ENCODE peak calls at places on chromosome 2, in six cellular contexts. One of them, this sample, is unnamed.
A peak's percentile ranks its signal among the peaks of the same experiment; 100 is the strongest.

GRCh38 chr2:88831792-88832248 is 140.3 kb downstream of the RPIA start:
- ATAC-seq in body of pancreas: no peak
- ATAC-seq in pancreas: no peak
- ATAC-seq in mucosa of descending colon: peak; percentile 91
- ATAC-seq in left lung: peak; percentile 96
- ATAC-seq in PC-3: peak; percentile 50
- ATAC-seq in this sample: no peak

GRCh38 chr2:31398881-31399280 is 15.7 kb downstream of the XDH start:
- ATAC-seq in pancreas: no peak
- ATAC-seq in body of pancreas: no peak
- ATAC-seq in mucosa of descending colon: no peak
- ATAC-seq in left lung: no peak
- ATAC-seq in PC-3: no peak
- ATAC-seq in this sample: no peak

GRCh38 chr2:212843409-212844199 is 305.0 kb upstream of the ERBB4 start:
- ATAC-seq in body of pancreas: no peak
- ATAC-seq in left lung: no peak
- ATAC-seq in pancreas: no peak
- ATAC-seq in PC-3: peak; percentile 90
- ATAC-seq in mucosa of descending colon: no peak
- ATAC-seq in this sample: no peak

GRCh38 chr2:39488450-39488849 is 51.4 kb upstream of the MAP4K3 start:
- ATAC-seq in PC-3: peak; percentile 29
- ATAC-seq in pancreas: no peak
- ATAC-seq in mucosa of descending colon: no peak
- ATAC-seq in body of pancreas: no peak
- ATAC-seq in left lung: peak; percentile 62
- ATAC-seq in this sample: peak; percentile 40

GRCh38 chr2:105644174-105644980 is 100.3 kb upstream of the NCK2 start:
- ATAC-seq in PC-3: peak; percentile 78
- ATAC-seq in left lung: no peak
- ATAC-seq in mucosa of descending colon: peak; percentile 70
- ATAC-seq in body of pancreas: peak; percentile 41
- ATAC-seq in pancreas: peak; percentile 36
- ATAC-seq in this sample: no peak

GRCh38 chr2:80053522-80054338 is 250.8 kb downstream of the LRRTM1 start:
- ATAC-seq in mucosa of descending colon: no peak
- ATAC-seq in left lung: peak; percentile 16
- ATAC-seq in PC-3: no peak
- ATAC-seq in body of pancreas: no peak
- ATAC-seq in pancreas: no peak
- ATAC-seq in this sample: no peak

GRCh38 chr2:75516378-75517122 is 44.2 kb downstream of the EVA1A start:
- ATAC-seq in PC-3: no peak
- ATAC-seq in body of pancreas: peak; percentile 90
- ATAC-seq in mucosa of descending colon: no peak
- ATAC-seq in pancreas: peak; percentile 91
- ATAC-seq in left lung: peak; percentile 25
- ATAC-seq in this sample: no peak

GRCh38 chr2:49045083-49045482 is 109.2 kb downstream of the FSHR start:
- ATAC-seq in mucosa of descending colon: no peak
- ATAC-seq in body of pancreas: no peak
- ATAC-seq in PC-3: no peak
- ATAC-seq in left lung: no peak
- ATAC-seq in pancreas: no peak
- ATAC-seq in this sample: no peak

GRCh38 chr2:172467382-172467781 is 40.0 kb downstream of the ITGA6 start:
- ATAC-seq in mucosa of descending colon: no peak
- ATAC-seq in left lung: no peak
- ATAC-seq in body of pancreas: no peak
- ATAC-seq in pancreas: no peak
- ATAC-seq in PC-3: no peak
- ATAC-seq in this sample: no peak

GRCh38 chr2:85397925-85398331 is 12.2 kb downstream of the CAPG start:
- ATAC-seq in left lung: no peak
- ATAC-seq in body of pancreas: no peak
- ATAC-seq in mucosa of descending colon: no peak
- ATAC-seq in pancreas: no peak
- ATAC-seq in PC-3: no peak
- ATAC-seq in this sample: no peak

GRCh38 chr2:39730276-39730675 is 48.8 kb downstream of the THUMPD2 start:
- ATAC-seq in body of pancreas: no peak
- ATAC-seq in left lung: no peak
- ATAC-seq in mucosa of descending colon: no peak
- ATAC-seq in PC-3: no peak
- ATAC-seq in pancreas: no peak
- ATAC-seq in this sample: no peak

GRCh38 chr2:113981404-113982134 is 91.7 kb downstream of the ACTR3 start:
- ATAC-seq in pancreas: no peak
- ATAC-seq in left lung: no peak
- ATAC-seq in body of pancreas: no peak
- ATAC-seq in PC-3: no peak
- ATAC-seq in mucosa of descending colon: no peak
- ATAC-seq in this sample: no peak

GRCh38 chr2:21422050-21422449 is 298.3 kb downstream of the TDRD15 start:
- ATAC-seq in pancreas: no peak
- ATAC-seq in mucosa of descending colon: no peak
- ATAC-seq in left lung: peak; percentile 73
- ATAC-seq in PC-3: no peak
- ATAC-seq in body of pancreas: no peak
- ATAC-seq in this sample: no peak

GRCh38 chr2:232563580-232563979 is 13.1 kb downstream of the EIF4E2 start:
- ATAC-seq in mucosa of descending colon: no peak
- ATAC-seq in left lung: peak; percentile 76
- ATAC-seq in PC-3: no peak
- ATAC-seq in pancreas: no peak
- ATAC-seq in body of pancreas: no peak
- ATAC-seq in this sample: no peak

GRCh38 chr2:172510083-172510482 is 45.8 kb upstream of the PDK1 start:
- ATAC-seq in body of pancreas: no peak
- ATAC-seq in mucosa of descending colon: peak; percentile 56
- ATAC-seq in pancreas: no peak
- ATAC-seq in PC-3: no peak
- ATAC-seq in left lung: no peak
- ATAC-seq in this sample: no peak

GRCh38 chr2:69933254-69933828 is 18.4 kb downstream of the MXD1 start:
- ATAC-seq in mucosa of descending colon: peak; percentile 70
- ATAC-seq in left lung: peak; percentile 89
- ATAC-seq in body of pancreas: no peak
- ATAC-seq in pancreas: no peak
- ATAC-seq in PC-3: peak; percentile 9
- ATAC-seq in this sample: no peak

GRCh38 chr2:185734658-185735057 is 3.9 kb upstream of the FSIP2 start:
- ATAC-seq in left lung: no peak
- ATAC-seq in PC-3: no peak
- ATAC-seq in body of pancreas: no peak
- ATAC-seq in mucosa of descending colon: no peak
- ATAC-seq in pancreas: peak; percentile 49
- ATAC-seq in this sample: no peak

GRCh38 chr2:181673178-181673577 is 7.1 kb downstream of the NEUROD1 start:
- ATAC-seq in body of pancreas: no peak
- ATAC-seq in pancreas: no peak
- ATAC-seq in mucosa of descending colon: no peak
- ATAC-seq in left lung: no peak
- ATAC-seq in PC-3: no peak
- ATAC-seq in this sample: no peak

GRCh38 chr2:206457188-206457634 is 13.9 kb downstream of the ADAM23 start:
- ATAC-seq in PC-3: no peak
- ATAC-seq in pancreas: no peak
- ATAC-seq in mucosa of descending colon: peak; percentile 48
- ATAC-seq in body of pancreas: no peak
- ATAC-seq in left lung: no peak
- ATAC-seq in this sample: no peak

GRCh38 chr2:177252808-177253531 is 11.6 kb downstream of the NFE2L2 start:
- ATAC-seq in PC-3: peak; percentile 17
- ATAC-seq in pancreas: no peak
- ATAC-seq in left lung: no peak
- ATAC-seq in body of pancreas: no peak
- ATAC-seq in mucosa of descending colon: no peak
- ATAC-seq in this sample: no peak

GRCh38 chr2:67055387-67056304 is 341.5 kb upstream of the ETAA1 start:
- ATAC-seq in PC-3: no peak
- ATAC-seq in body of pancreas: no peak
- ATAC-seq in left lung: no peak
- ATAC-seq in pancreas: no peak
- ATAC-seq in mucosa of descending colon: no peak
- ATAC-seq in this sample: no peak

GRCh38 chr2:111225871-111226270 is 105.2 kb downstream of the BCL2L11 start:
- ATAC-seq in mucosa of descending colon: no peak
- ATAC-seq in PC-3: no peak
- ATAC-seq in body of pancreas: no peak
- ATAC-seq in pancreas: no peak
- ATAC-seq in left lung: no peak
- ATAC-seq in this sample: no peak

GRCh38 chr2:154686162-154686561 is 12.3 kb upstream of the KCNJ3 start:
- ATAC-seq in pancreas: no peak
- ATAC-seq in PC-3: peak; percentile 37
- ATAC-seq in body of pancreas: no peak
- ATAC-seq in mucosa of descending colon: no peak
- ATAC-seq in left lung: no peak
- ATAC-seq in this sample: no peak

GRCh38 chr2:217928324-217929293 is 74.2 kb downstream of the TNS1 start:
- ATAC-seq in PC-3: no peak
- ATAC-seq in pancreas: peak; percentile 18
- ATAC-seq in body of pancreas: peak; percentile 6
- ATAC-seq in left lung: peak; percentile 77
- ATAC-seq in mucosa of descending colon: peak; percentile 50
- ATAC-seq in this sample: peak; percentile 32

GRCh38 chr2:216683846-216684245 is 11.5 kb downstream of the IGFBP5 start:
- ATAC-seq in PC-3: no peak
- ATAC-seq in pancreas: no peak
- ATAC-seq in body of pancreas: peak; percentile 66
- ATAC-seq in left lung: peak; percentile 61
- ATAC-seq in mucosa of descending colon: peak; percentile 57
- ATAC-seq in this sample: peak; percentile 94

GRCh38 chr2:168552450-168552856 is 96.4 kb downstream of the CERS6 start:
- ATAC-seq in left lung: peak; percentile 54
- ATAC-seq in pancreas: no peak
- ATAC-seq in body of pancreas: no peak
- ATAC-seq in mucosa of descending colon: peak; percentile 32
- ATAC-seq in PC-3: no peak
- ATAC-seq in this sample: no peak

GRCh38 chr2:41038408-41038807 is 586.5 kb upstream of the SLC8A1 start:
- ATAC-seq in left lung: no peak
- ATAC-seq in body of pancreas: no peak
- ATAC-seq in mucosa of descending colon: no peak
- ATAC-seq in PC-3: no peak
- ATAC-seq in pancreas: no peak
- ATAC-seq in this sample: no peak

GRCh38 chr2:215447673-215448081 is 11.8 kb upstream of the FN1 start:
- ATAC-seq in pancreas: no peak
- ATAC-seq in PC-3: no peak
- ATAC-seq in body of pancreas: no peak
- ATAC-seq in left lung: no peak
- ATAC-seq in mucosa of descending colon: no peak
- ATAC-seq in this sample: no peak

GRCh38 chr2:99552529-99552928 is 62.7 kb upstream of the REV1 start:
- ATAC-seq in left lung: no peak
- ATAC-seq in mucosa of descending colon: no peak
- ATAC-seq in pancreas: no peak
- ATAC-seq in PC-3: no peak
- ATAC-seq in body of pancreas: no peak
- ATAC-seq in this sample: no peak
- H3K36me3 ChIP-seq in left lung: peaks cover 25% of the 10 kb centered on the region
- H3K36me3 ChIP-seq in mucosa of descending colon: no peaks in the 10 kb centered on the region
- H3K36me3 ChIP-seq in pancreas: no peaks in the 10 kb centered on the region
- H3K36me3 ChIP-seq in PC-3: no peaks in the 10 kb centered on the region
- H3K36me3 ChIP-seq in body of pancreas: no peaks in the 10 kb centered on the region
- H3K36me3 ChIP-seq in this sample: peaks cover 71% of the 10 kb centered on the region

DNA sequence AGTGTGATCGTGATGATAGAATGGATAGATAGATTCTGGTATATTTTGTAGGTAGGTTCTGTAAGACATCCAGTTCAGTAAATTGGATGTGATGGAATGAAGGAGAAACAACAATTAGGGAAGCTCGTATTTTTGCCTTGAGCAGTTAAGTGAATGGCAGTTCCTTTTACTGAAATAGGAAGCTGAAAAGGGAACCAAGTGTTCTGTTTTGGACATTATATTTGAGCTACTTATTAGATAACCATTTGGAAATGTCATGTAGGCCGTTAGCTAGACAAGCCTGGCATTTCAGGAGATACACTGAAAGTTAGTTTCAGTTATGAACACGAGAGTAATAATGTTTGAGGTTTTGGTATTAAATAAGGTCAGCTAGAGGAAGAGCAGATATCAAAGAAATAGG is 41.5 kb downstream of the MARCHF7 start:
- ATAC-seq in mucosa of descending colon: peak; percentile 20
- ATAC-seq in PC-3: no peak
- ATAC-seq in body of pancreas: no peak
- ATAC-seq in left lung: peak; percentile 6
- ATAC-seq in pancreas: no peak
- ATAC-seq in this sample: no peak
- H3K36me3 ChIP-seq in mucosa of descending colon: no peaks in the 10 kb centered on the region
- H3K36me3 ChIP-seq in PC-3: peaks cover 72% of the 10 kb centered on the region
- H3K36me3 ChIP-seq in body of pancreas: no peaks in the 10 kb centered on the region
- H3K36me3 ChIP-seq in left lung: peaks cover 60% of the 10 kb centered on the region
- H3K36me3 ChIP-seq in pancreas: no peaks in the 10 kb centered on the region
- H3K36me3 ChIP-seq in this sample: no peaks in the 10 kb centered on the region

GRCh38 chr2:3387011-3387410 is 7.5 kb downstream of the TRAPPC12 start:
- ATAC-seq in pancreas: no peak
- ATAC-seq in body of pancreas: no peak
- ATAC-seq in left lung: no peak
- ATAC-seq in mucosa of descending colon: no peak
- ATAC-seq in PC-3: no peak
- ATAC-seq in this sample: no peak
- H3K36me3 ChIP-seq in pancreas: peaks cover 3% of the 10 kb centered on the region
- H3K36me3 ChIP-seq in body of pancreas: peaks cover 14% of the 10 kb centered on the region
- H3K36me3 ChIP-seq in left lung: peaks cover 63% of the 10 kb centered on the region
- H3K36me3 ChIP-seq in mucosa of descending colon: no peaks in the 10 kb centered on the region
- H3K36me3 ChIP-seq in PC-3: peaks cover 26% of the 10 kb centered on the region
- H3K36me3 ChIP-seq in this sample: peaks cover 62% of the 10 kb centered on the region

GRCh38 chr2:189799030-189799331 is 14.7 kb downstream of the PMS1 start:
- ATAC-seq in mucosa of descending colon: no peak
- ATAC-seq in left lung: no peak
- ATAC-seq in body of pancreas: no peak
- ATAC-seq in pancreas: no peak
- ATAC-seq in PC-3: no peak
- ATAC-seq in this sample: no peak
- H3K36me3 ChIP-seq in mucosa of descending colon: no peaks in the 10 kb centered on the region
- H3K36me3 ChIP-seq in left lung: peaks cover 35% of the 10 kb centered on the region
- H3K36me3 ChIP-seq in body of pancreas: peaks cover 6% of the 10 kb centered on the region
- H3K36me3 ChIP-seq in pancreas: no peaks in the 10 kb centered on the region
- H3K36me3 ChIP-seq in PC-3: peaks cover 25% of the 10 kb centered on the region
- H3K36me3 ChIP-seq in this sample: peaks cover 43% of the 10 kb centered on the region

GRCh38 chr2:195009202-195009601 is 647.8 kb upstream of the SLC39A10 start:
- ATAC-seq in PC-3: peak; percentile 49
- ATAC-seq in mucosa of descending colon: no peak
- ATAC-seq in left lung: no peak
- ATAC-seq in pancreas: no peak
- ATAC-seq in body of pancreas: no peak
- ATAC-seq in this sample: no peak
- H3K36me3 ChIP-seq in PC-3: no peaks in the 10 kb centered on the region
- H3K36me3 ChIP-seq in mucosa of descending colon: no peaks in the 10 kb centered on the region
- H3K36me3 ChIP-seq in left lung: no peaks in the 10 kb centered on the region
- H3K36me3 ChIP-seq in pancreas: no peaks in the 10 kb centered on the region
- H3K36me3 ChIP-seq in body of pancreas: no peaks in the 10 kb centered on the region
- H3K36me3 ChIP-seq in this sample: no peaks in the 10 kb centered on the region

DNA sequence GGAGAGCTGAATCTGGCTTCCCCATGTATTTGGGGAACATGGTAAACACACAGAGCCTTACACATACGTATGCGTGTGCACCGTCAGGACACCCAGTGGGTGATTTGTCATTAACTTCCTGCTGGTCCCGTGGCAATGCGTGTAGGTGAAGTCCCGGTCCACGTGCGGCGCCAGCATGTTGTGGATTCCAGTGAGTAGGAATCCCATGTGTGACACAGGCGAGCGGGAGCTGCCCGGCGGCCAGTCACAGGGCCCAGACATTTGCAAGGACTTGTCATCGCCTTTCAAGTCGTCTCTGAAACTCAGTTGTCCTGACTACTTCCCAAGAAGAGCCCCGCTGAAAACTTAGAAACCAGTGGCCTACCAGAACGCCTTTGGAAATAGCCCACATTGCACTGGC is 102.0 kb downstream of the RNF144A start:
- ATAC-seq in mucosa of descending colon: no peak
- ATAC-seq in left lung: no peak
- ATAC-seq in pancreas: no peak
- ATAC-seq in PC-3: no peak
- ATAC-seq in body of pancreas: no peak
- ATAC-seq in this sample: no peak
- H3K36me3 ChIP-seq in mucosa of descending colon: no peaks in the 10 kb centered on the region
- H3K36me3 ChIP-seq in left lung: peaks cover 10% of the 10 kb centered on the region
- H3K36me3 ChIP-seq in pancreas: no peaks in the 10 kb centered on the region
- H3K36me3 ChIP-seq in PC-3: no peaks in the 10 kb centered on the region
- H3K36me3 ChIP-seq in body of pancreas: no peaks in the 10 kb centered on the region
- H3K36me3 ChIP-seq in this sample: peaks cover 23% of the 10 kb centered on the region

This sample was measured in gastroesophageal sphincter.